ENCODE peak calls at places on chromosomes 3 and 15, in four cellular contexts. Z is posterior vena cava, H is esophagus muscularis mucosa, N is fibroblast of gingiva. B is an unnamed sample.

GRCh38 chr15:25408428-25408827 is 30.4 kb downstream of the UBE3A start:
- DNase-seq in Z (no peak), H (no peak), N (no peak), B (peak)

GRCh38 chr3:29436612-29437313 is 155.9 kb downstream of the RBMS3 start:
- DNase-seq in Z (no peak), H (no peak), N (peak), B (no peak)

GRCh38 chr3:63912768-63913588 is 795 bp upstream of the SCAANT1 start:
- DNase-seq in Z (peak), H (peak), N (peak), B (peak)

GRCh38 chr15:35173444-35174118 is 88.5 kb upstream of the NANOGP8 start:
- DNase-seq in Z (no peak), H (no peak), N (peak), B (peak)

GRCh38 chr15:41911691-41912345 is 18.0 kb upstream of the SPTBN5 start:
- DNase-seq in Z (no peak), H (no peak), N (no peak), B (no peak)

GRCh38 chr3:111368061-111368460 is 173.9 kb upstream of the CD96 start:
- DNase-seq in Z (no peak), H (no peak), N (no peak), B (no peak)

GRCh38 chr15:23395030-23395692 is 40.6 kb downstream of the GOLGA8S start:
- DNase-seq in Z (no peak), H (no peak), N (no peak), B (no peak)

GRCh38 chr3:183809209-183809608 is 16.2 kb downstream of the MAP6D1 start:
- DNase-seq in Z (no peak), H (no peak), N (no peak), B (no peak)

GRCh38 chr3:81492048-81492447 is 269.4 kb downstream of the GBE1 start:
- DNase-seq in Z (no peak), H (no peak), N (peak), B (no peak)

GRCh38 chr15:66535056-66535455 is 29.9 kb downstream of the ZWILCH start:
- DNase-seq in Z (no peak), H (no peak), N (no peak), B (no peak)

GRCh38 chr15:86624261-86625036 is 544.8 kb downstream of the AGBL1 start:
- DNase-seq in Z (peak), H (no peak), N (peak), B (peak)

GRCh38 chr3:107315136-107315535 is 62.1 kb upstream of the CCDC54 start:
- DNase-seq in Z (no peak), H (no peak), N (no peak), B (no peak)

GRCh38 chr3:194773216-194773615 is 87.5 kb downstream of the FAM43A start:
- DNase-seq in Z (peak), H (no peak), N (peak), B (no peak)

GRCh38 chr15:96070636-96071035 is 259.9 kb upstream of the NR2F2 start:
- DNase-seq in Z (no peak), H (no peak), N (peak), B (no peak)

GRCh38 chr3:24264748-24265158 is 229.9 kb downstream of the THRB start:
- DNase-seq in Z (no peak), H (no peak), N (peak), B (peak)

GRCh38 chr15:40328176-40328575 is 4.7 kb downstream of the INAFM2 start:
- DNase-seq in Z (no peak), H (no peak), N (peak), B (no peak)

GRCh38 chr3:17023006-17023664 is 138.4 kb downstream of the PLCL2 start:
- DNase-seq in Z (no peak), H (no peak), N (no peak), B (no peak)

GRCh38 chr3:159884661-159885402 is 103.8 kb upstream of the IL12A start:
- DNase-seq in Z (no peak), H (peak), N (peak), B (no peak)

GRCh38 chr3:183254816-183255730 is 2.0 kb downstream of the B3GNT5 start:
- DNase-seq in Z (no peak), H (no peak), N (no peak), B (peak)

GRCh38 chr3:170357920-170358854 is 672 bp downstream of the SKIL start:
- DNase-seq in Z (peak), H (peak), N (peak), B (peak)

GRCh38 chr15:58665676-58666075 is 83.8 kb downstream of the ADAM10 start:
- DNase-seq in Z (no peak), H (no peak), N (no peak), B (peak)

GRCh38 chr15:35545316-35545824 is 595 bp downstream of the DPH6 start:
- DNase-seq in Z (peak), H (no peak), N (peak), B (peak)

GRCh38 chr3:126606021-126606420 is 47.3 kb upstream of the C3orf22 start:
- DNase-seq in Z (no peak), H (no peak), N (no peak), B (no peak)

GRCh38 chr3:59856921-59857320 is 807.1 kb upstream of the CFAP20DC start:
- DNase-seq in Z (no peak), H (no peak), N (no peak), B (no peak)

GRCh38 chr15:63972801-63973200 is 73.5 kb downstream of the DAPK2 start:
- DNase-seq in Z (no peak), H (no peak), N (no peak), B (no peak)

GRCh38 chr15:95169701-95170459 is 938.5 kb downstream of the MCTP2 start:
- DNase-seq in Z (peak), H (no peak), N (peak), B (no peak)

GRCh38 chr3:43915546-43915945 is 224.8 kb downstream of the ABHD5 start:
- DNase-seq in Z (no peak), H (no peak), N (no peak), B (no peak)

GRCh38 chr3:2156244-2156847 is 57.7 kb downstream of the CNTN4 start:
- DNase-seq in Z (no peak), H (no peak), N (no peak), B (peak)

GRCh38 chr15:30929982-30930381 is 26.3 kb downstream of the FAN1 start:
- DNase-seq in Z (no peak), H (peak), N (no peak), B (no peak)

GRCh38 chr15:61069369-61070075 is 159.6 kb downstream of the RORA start:
- DNase-seq in Z (no peak), H (no peak), N (peak), B (no peak)

GRCh38 chr15:31260646-31261265 is 65.9 kb upstream of the KLF13 start:
- DNase-seq in Z (peak), H (no peak), N (no peak), B (no peak)

GRCh38 chr15:68503791-68504720 is 72.1 kb upstream of the ITGA11 start:
- DNase-seq in Z (no peak), H (no peak), N (no peak), B (no peak)

GRCh38 chr15:55907797-55908196 is 85.6 kb downstream of the NEDD4 start:
- DNase-seq in Z (no peak), H (no peak), N (peak), B (no peak)

GRCh38 chr3:42763023-42763422 is 10.0 kb downstream of the CCDC13 start:
- DNase-seq in Z (no peak), H (no peak), N (peak), B (no peak)

GRCh38 chr3:184944221-184944620 is 132.3 kb downstream of the VPS8 start:
- DNase-seq in Z (no peak), H (no peak), N (no peak), B (no peak)

GRCh38 chr3:43181202-43181910 is 75.5 kb upstream of the POMGNT2 start:
- DNase-seq in Z (no peak), H (no peak), N (no peak), B (no peak)

B was measured in erythroblast.